ENCODE peak calls at places on chromosomes 6 and 20, in six cellular contexts. L is left ventricle myocardium inferior; H is brain microvascular endothelial cell; I is fibroblast of lung; E is CD8-positive, alpha-beta memory T cell; U is HCT116. C is an unnamed sample. For H3K27me3 and H3K36me3, the result is how much of the 10 kb centered on the place peaks cover.

GRCh38 chr6:4941782-4942672 is 61.8 kb downstream of the RPP40 start:
- DNase-seq in H (peak), I (peak), U (peak), L (no peak), E (no peak), C (peak)

GRCh38 chr6:82246802-82247633 is 526 bp downstream of the IBTK start:
- DNase-seq in H (peak), E (no peak), L (peak), I (peak), U (peak), C (peak)

GRCh38 chr6:117956386-117956785 is 49.3 kb downstream of the SLC35F1 start:
- DNase-seq in L (no peak), H (no peak), I (no peak), E (no peak), U (no peak), C (peak)

GRCh38 chr6:32967151-32968091 is 973 bp upstream of the BRD2 start:
- DNase-seq in L (no peak), U (peak), H (no peak), E (no peak), I (peak), C (peak)

GRCh38 chr6:46376562-46376969 is 114.7 kb downstream of the RCAN2 start:
- DNase-seq in E (no peak), L (no peak), U (no peak), I (no peak), H (no peak), C (no peak)

GRCh38 chr6:89694428-89694827 is 55.9 kb upstream of the LYRM2 start:
- DNase-seq in E (no peak), U (no peak), L (no peak), H (no peak), I (no peak), C (no peak)

GRCh38 chr6:52124126-52125121 is 37.0 kb upstream of the PKHD1 start:
- DNase-seq in U (no peak), I (no peak), E (no peak), L (no peak), H (no peak), C (no peak)

GRCh38 chr20:59644371-59644939 is 40.1 kb downstream of the PHACTR3 start:
- DNase-seq in H (no peak), U (no peak), I (no peak), E (no peak), L (no peak), C (no peak)

GRCh38 chr20:58868795-58869194 is 16.3 kb downstream of the GNAS start:
- DNase-seq in L (no peak), I (peak), H (no peak), E (no peak), U (no peak), C (no peak)

GRCh38 chr20:32965581-32966373 is 38.5 kb downstream of the SUN5 start:
- DNase-seq in U (no peak), I (no peak), H (no peak), E (peak), L (no peak), C (no peak)

GRCh38 chr6:158869010-158869603 is 49.9 kb upstream of the EZR start:
- DNase-seq in E (no peak), H (peak), L (no peak), U (peak), I (no peak), C (no peak)

DNA sequence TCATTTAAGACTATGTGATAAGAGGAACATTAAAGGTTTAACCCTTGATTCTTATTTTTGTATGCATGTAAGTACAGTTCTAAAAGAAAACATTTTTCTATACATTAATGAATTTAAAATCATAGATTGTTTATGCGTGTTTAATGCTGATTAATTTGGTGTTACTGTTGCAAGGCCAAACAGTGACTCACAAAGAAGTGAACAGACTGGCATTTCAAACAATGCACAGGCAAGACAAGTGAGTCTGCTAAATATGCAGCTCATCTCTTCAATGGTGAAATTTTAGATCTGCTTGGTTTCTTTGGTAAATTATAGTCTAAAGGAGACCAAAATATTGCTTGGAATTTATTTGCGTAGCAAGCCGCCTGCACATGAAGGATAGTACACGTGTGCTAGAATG is 417.4 kb upstream of the SOX4 start:
- DNase-seq in E (no peak), I (no peak), H (no peak), U (no peak), L (no peak), C (no peak)
- H3K4me3 ChIP-seq in E (no peak), I (no peak), H (no peak), U (no peak), L (no peak), C (no peak)

DNA sequence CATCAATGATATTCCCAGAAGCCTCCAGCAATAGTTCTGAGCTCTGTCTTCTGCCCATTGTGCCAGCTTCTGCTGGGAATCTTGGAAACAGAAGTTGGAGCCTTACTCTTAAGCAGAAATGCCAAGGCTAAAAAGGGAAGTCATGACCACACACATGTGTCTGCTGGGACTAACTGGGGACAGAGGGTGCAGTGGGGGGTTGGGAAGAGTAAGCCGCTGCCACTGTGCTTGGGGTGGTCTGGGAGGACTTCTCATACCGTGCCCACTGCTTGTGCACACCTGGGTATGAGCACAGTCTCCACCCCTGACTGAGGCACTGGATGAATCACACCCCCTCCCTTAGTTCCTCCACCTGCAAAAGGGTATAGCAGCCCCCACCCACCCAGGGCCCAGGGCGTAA is 90.7 kb downstream of the CDC5L start:
- DNase-seq in L (no peak), E (no peak), U (no peak), I (no peak), H (no peak), C (no peak)
- H3K27me3 ChIP-seq in L (under half), E (under half), U (under half), I (under half), H (under half), C (under half)

DNA sequence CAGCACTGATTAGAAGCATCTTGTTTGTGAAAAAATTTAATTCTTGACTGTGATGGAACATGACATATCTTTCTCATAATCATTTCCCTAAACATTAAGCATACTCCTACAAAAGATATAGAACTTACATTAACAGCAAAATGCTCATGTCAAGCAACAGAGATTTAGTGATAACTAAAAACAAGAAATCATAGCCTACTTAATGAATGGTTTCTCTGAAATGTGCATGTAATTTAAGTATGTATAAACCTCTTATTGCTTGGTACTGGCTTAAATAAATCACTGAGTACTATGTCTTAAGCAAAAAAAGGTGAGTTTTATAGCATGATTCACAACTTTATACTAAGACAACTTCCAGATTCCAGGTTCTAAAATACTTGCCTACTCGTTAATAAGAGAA is 9.3 kb downstream of the ROMO1 start:
- DNase-seq in H (no peak), U (no peak), E (no peak), L (no peak), I (no peak), C (no peak)
- H3K36me3 ChIP-seq in H (half or more), U (half or more), E (half or more), L (half or more), I (under half), C (half or more)

DNA sequence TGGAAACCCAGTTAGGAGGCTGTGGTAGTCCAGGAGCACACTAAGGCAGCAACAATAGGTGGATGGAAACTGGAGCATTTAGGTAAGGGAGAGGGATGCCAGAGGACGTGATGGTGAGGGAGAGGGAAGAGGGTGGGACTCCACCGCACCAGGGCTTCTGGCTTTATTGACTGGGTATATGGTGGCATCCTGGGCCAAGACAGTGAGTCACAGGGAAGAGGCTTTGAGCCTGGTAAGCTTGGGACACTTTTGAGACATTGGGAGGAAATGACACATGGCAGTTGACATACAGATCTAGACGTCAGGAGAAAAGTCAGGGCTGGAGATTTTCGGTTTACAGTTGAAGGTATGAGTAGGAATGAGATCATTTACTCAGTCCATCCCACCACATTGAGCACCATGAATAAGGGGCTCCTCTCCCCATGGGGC is 14.9 kb downstream of the NT5E start:
- DNase-seq in I (peak), L (no peak), H (peak), E (no peak), U (peak), C (peak)
- H3K4me3 ChIP-seq in I (peak), L (no peak), H (no peak), E (no peak), U (peak), C (no peak)

DNA sequence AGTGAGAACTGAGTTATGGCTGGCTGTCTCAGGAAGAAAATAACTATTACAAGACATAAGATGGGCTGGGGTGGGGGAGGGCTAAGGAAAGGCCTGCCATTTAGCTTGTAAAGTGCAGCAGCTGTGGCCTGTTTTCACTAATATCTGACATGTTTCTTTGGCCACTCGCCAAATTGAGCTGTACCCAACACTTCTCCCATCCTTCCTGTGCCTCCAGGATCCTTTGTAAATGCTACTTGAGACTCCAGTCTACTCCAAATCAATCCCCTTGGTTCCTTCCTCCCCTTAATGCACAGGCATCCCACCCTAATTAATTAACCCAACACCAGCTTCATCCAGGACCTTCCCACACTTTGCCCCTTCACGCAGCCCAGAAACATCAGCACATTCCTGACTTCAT is 55.0 kb upstream of the TCF21 start:
- DNase-seq in U (no peak), H (no peak), L (no peak), E (no peak), I (peak), C (peak)
- H3K27me3 ChIP-seq in U (under half), H (under half), L (under half), E (under half), I (under half), C (under half)

GRCh38 chr6:15517600-15517999 is 145.2 kb downstream of the DTNBP1 start:
- DNase-seq in I (no peak), H (no peak), U (no peak), L (no peak), E (no peak), C (no peak)
- H3K36me3 ChIP-seq in I (under half), H (under half), U (under half), L (half or more), E (under half), C (under half)

DNA sequence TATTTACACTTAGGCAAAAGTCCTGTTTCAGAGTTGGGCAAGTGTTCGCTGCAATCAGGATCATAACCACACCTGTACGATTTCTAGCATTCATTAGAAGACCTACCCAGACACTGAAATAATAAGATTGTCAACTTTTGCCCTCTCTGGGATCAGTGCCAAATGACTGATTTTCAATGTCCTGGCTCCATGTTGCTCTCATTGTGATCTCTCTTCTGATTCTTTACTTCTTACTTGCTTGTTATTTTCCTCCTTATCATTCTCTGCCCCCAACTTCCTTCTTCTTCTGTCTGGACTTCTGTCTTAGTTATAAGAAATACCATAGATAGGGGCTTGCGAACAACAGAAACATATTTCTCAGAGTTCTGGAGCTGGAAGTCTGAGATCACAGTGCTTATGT is 94.4 kb upstream of the BMP2 start:
- DNase-seq in L (no peak), H (no peak), U (no peak), E (no peak), I (no peak), C (no peak)
- H3K4me3 ChIP-seq in L (no peak), H (no peak), U (no peak), E (no peak), I (no peak), C (no peak)

DNA sequence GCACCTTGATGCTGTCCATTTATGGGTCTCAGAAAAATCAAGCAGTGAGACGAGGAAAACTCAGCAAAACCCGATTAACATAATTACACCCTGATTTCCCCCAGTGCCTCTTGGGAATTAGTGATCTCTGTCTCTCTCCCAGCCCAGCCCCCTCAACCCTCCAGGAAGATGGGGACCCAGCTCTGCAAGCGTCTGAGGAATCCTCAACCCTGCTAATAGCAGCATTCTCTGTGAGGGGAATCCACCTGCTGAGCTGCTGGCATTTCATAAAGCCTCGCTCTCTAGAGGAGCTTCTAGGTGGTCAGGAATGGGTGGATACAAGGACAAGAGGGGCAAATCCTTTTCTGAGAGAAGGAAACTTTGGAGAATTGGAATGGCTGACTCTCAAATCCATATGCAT is 13.9 kb downstream of the NR2E1 start:
- DNase-seq in E (no peak), H (no peak), L (no peak), I (no peak), U (no peak), C (no peak)
- H3K27me3 ChIP-seq in E (under half), H (half or more), L (half or more), I (under half), U (under half), C (under half)

GRCh38 chr20:36209921-36210320 is 26.4 kb upstream of the AAR2 start:
- DNase-seq in H (no peak), L (no peak), I (no peak), U (no peak), E (no peak), C (no peak)
- H3K36me3 ChIP-seq in H (under half), L (under half), I (under half), U (under half), E (under half), C (under half)

GRCh38 chr6:14123331-14124105 is 5.9 kb downstream of the CD83 start:
- DNase-seq in U (no peak), L (no peak), H (peak), E (no peak), I (no peak), C (no peak)
- H3K4me3 ChIP-seq in U (no peak), L (no peak), H (no peak), E (no peak), I (no peak), C (no peak)